ENCODE peak calls at places on chromosomes 6 and 20, in eight cellular contexts. A is heart right ventricle, W is Panc1, P is endothelial cell, N is lower lobe of right lung, Q is IMR-90, V is stomach, H is A549. R is an unnamed sample.

GRCh38 chr6:161273356-161273751 is 507 bp downstream of the AGPAT4 start:
- DNase-seq in A (peak), W (no peak), P (no peak), N (peak), Q (peak), V (no peak), H (no peak), R (no peak)

GRCh38 chr20:38649275-38649891 is 47.8 kb downstream of the ARHGAP40 start:
- DNase-seq in A (no peak), W (no peak), P (peak), N (no peak), Q (no peak), V (no peak), H (no peak), R (no peak)

GRCh38 chr6:117469356-117469755 is 13.1 kb upstream of the DCBLD1 start:
- DNase-seq in A (no peak), W (no peak), P (no peak), N (no peak), Q (no peak), V (no peak), H (no peak), R (no peak)

GRCh38 chr20:46367967-46368901 is 38.2 kb downstream of the ELMO2 start:
- DNase-seq in A (no peak), W (no peak), P (no peak), N (no peak), Q (no peak), V (no peak), H (no peak), R (no peak)

GRCh38 chr6:158014505-158015187 is 33.0 kb downstream of the SYNJ2 start:
- DNase-seq in A (no peak), W (no peak), P (no peak), N (peak), Q (peak), V (no peak), H (no peak), R (no peak)

GRCh38 chr20:23326774-23327173 is 23.8 kb upstream of the NXT1 start:
- DNase-seq in A (no peak), W (no peak), P (no peak), N (no peak), Q (no peak), V (no peak), H (no peak), R (no peak)

GRCh38 chr6:127716425-127716930 is 139.5 kb downstream of the C6orf58 start:
- DNase-seq in A (no peak), W (no peak), P (no peak), N (no peak), Q (no peak), V (no peak), H (no peak), R (no peak)

GRCh38 chr6:36765943-36766648 is 68.5 kb downstream of the RAB44 start:
- DNase-seq in A (peak), W (no peak), P (peak), N (peak), Q (peak), V (peak), H (peak), R (peak)

GRCh38 chr20:24670341-24670821 is 201.0 kb downstream of the SYNDIG1 start:
- DNase-seq in A (no peak), W (no peak), P (no peak), N (no peak), Q (no peak), V (no peak), H (no peak), R (no peak)

GRCh38 chr20:4435210-4435609 is 286.5 kb upstream of the PRND start:
- DNase-seq in A (no peak), W (no peak), P (no peak), N (no peak), Q (peak), V (no peak), H (no peak), R (no peak)

GRCh38 chr6:167046861-167047495 is 47.8 kb downstream of the CEP43 start:
- DNase-seq in A (no peak), W (no peak), P (no peak), N (no peak), Q (no peak), V (no peak), H (no peak), R (no peak)

DNA sequence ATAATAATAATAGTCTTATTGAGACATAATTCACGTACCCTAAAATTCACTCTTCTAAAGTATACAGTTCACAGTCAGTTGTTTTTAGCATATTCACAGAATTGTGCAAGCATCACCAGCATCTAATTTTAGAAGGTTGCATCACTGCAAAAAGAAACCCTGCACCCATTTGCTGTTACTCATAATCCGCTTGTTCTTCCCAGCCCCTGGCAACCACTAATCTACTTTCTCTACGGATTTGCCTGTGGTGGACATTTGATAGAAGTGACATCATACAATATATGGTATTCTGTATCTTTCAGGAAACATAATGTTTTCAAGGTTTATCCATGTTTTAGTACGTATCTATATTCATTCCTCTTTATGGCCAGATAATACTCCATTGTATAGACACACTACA is 41.5 kb upstream of the FAM184A start:
- DNase-seq in A (no peak), W (no peak), P (no peak), N (no peak), Q (peak), V (no peak), H (no peak), R (no peak)
- TF ChIP-seq CTCF in A (no peak), W (no peak), P (no peak), N (no peak), Q (no peak), V (no peak), H (no peak), R (no peak)

DNA sequence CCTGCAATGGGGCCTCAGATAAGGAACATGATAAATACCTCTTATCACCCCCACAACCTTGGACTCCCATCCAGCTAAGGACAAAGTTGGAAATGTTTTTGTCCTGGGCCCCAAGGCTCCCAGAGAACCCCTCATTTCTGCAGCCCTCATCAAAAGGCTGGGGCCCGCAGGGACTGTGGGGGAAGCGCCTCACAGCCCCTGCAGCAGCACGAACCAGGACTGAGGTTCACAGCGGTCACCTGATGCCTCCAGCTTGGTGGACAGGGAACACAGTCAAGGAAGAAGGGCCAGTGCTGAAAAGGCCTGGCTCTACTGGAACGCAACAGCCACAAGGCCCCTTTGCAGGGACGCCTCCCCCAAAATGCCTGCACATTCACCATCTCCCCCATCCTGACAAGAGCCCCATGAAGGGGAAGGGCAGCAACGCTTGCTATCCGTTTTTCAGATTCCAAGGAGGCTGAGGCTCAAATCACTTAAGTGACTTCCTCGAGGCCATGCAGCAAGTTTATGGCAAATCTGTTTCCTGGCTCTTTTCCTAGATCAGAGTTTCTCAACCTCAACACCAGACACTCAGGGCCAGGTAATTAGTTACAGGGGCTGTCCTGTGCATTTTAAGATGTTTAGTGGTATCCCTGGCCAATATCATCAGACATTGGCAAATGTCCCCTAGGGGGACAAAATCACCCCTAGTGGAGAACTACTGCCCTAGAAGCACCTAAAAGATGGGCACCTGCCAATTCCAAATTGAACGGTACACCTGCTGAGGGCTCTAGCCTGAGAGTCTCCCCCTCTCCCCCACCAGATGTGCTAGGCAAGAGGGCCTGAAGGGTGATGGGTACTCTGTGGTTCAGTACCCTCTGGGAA is 10.5 kb downstream of the TFEB start:
- DNase-seq in A (no peak), W (no peak), P (no peak), N (no peak), Q (no peak), V (no peak), H (no peak), R (no peak)
- TF ChIP-seq CTCF in A (no peak), W (no peak), P (no peak), N (no peak), Q (no peak), V (no peak), H (no peak), R (no peak)

GRCh38 chr6:1379026-1379809 is 10.2 kb upstream of the FOXF2 start:
- DNase-seq in A (no peak), W (no peak), P (no peak), N (no peak), Q (no peak), V (no peak), H (no peak), R (no peak)
- TF ChIP-seq CTCF in A (no peak), W (no peak), P (no peak), N (no peak), Q (no peak), V (no peak), H (no peak), R (no peak)

DNA sequence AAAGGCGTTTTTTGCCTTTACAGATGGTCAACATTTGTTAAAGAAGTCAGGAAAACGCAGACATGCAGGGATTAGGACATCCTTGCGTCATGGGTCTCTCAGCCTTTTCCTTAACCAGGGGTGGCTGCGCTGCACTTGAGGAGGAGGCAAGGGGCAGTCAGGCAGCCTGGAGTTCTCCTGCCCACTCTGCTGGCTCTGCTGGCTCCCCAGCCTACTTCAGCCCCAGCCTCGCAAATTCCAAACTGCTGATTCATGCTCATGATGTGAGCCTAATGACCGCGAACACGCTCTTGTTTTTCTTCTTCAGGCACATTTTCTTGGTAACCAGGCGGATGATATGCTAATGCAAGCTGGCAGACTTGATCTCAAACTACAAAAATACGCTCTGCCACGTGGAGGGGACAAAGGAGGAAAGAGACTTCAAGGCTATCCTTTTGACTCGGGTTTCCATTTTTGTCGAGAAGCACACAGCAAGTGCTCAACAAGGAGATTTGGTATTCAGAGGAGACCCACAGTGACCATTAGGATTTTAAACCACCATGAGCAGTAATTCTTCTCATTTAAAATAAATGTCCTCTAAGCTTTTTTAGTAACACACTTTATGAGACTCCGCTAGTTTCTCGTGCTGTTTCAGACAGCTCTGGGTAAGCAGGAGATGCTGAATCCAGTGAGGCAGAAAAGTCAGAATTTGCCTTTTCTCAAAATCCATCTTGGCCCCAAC is 290.2 kb upstream of the STXBP5 start:
- DNase-seq in A (peak), W (peak), P (peak), N (peak), Q (peak), V (peak), H (peak), R (peak)
- TF ChIP-seq CTCF in A (no peak), W (no peak), P (no peak), N (no peak), Q (peak), V (no peak), H (no peak), R (no peak)